ENCODE peak calls at places on chromosome X, in six cellular contexts. One of them, this sample, is unnamed.

GRCh38 chrX:50626432-50626831 is 155.8 kb upstream of the DGKK start:
- DNase-seq in body of pancreas: no peak
- DNase-seq in ovary: no peak
- DNase-seq in neural progenitor cell: no peak
- DNase-seq in colonic mucosa: no peak
- DNase-seq in H1: no peak
- DNase-seq in this sample: no peak

GRCh38 chrX:38212246-38212645 is 8.4 kb downstream of the SRPX start:
- DNase-seq in body of pancreas: no peak
- DNase-seq in ovary: no peak
- DNase-seq in neural progenitor cell: no peak
- DNase-seq in colonic mucosa: no peak
- DNase-seq in H1: no peak
- DNase-seq in this sample: no peak

GRCh38 chrX:116781926-116782325 is 319.1 kb upstream of the CT83 start:
- DNase-seq in body of pancreas: no peak
- DNase-seq in ovary: no peak
- DNase-seq in neural progenitor cell: no peak
- DNase-seq in colonic mucosa: no peak
- DNase-seq in H1: no peak
- DNase-seq in this sample: no peak

GRCh38 chrX:108420481-108420880 is 17.7 kb downstream of the COL4A6 start:
- DNase-seq in body of pancreas: no peak
- DNase-seq in ovary: no peak
- DNase-seq in neural progenitor cell: no peak
- DNase-seq in colonic mucosa: no peak
- DNase-seq in H1: no peak
- DNase-seq in this sample: no peak

GRCh38 chrX:141175786-141176185 is 1.1 kb downstream of the LDOC1 start:
- DNase-seq in body of pancreas: no peak
- DNase-seq in ovary: no peak
- DNase-seq in neural progenitor cell: no peak
- DNase-seq in colonic mucosa: no peak
- DNase-seq in H1: no peak
- DNase-seq in this sample: no peak

GRCh38 chrX:109959356-109959871 is 43.5 kb upstream of the TMEM164 start:
- DNase-seq in body of pancreas: no peak
- DNase-seq in ovary: no peak
- DNase-seq in neural progenitor cell: no peak
- DNase-seq in colonic mucosa: no peak
- DNase-seq in H1: no peak
- DNase-seq in this sample: no peak

GRCh38 chrX:30141966-30142365 is 73.4 kb upstream of the MAGEB2 start:
- DNase-seq in body of pancreas: no peak
- DNase-seq in ovary: no peak
- DNase-seq in neural progenitor cell: peak
- DNase-seq in colonic mucosa: no peak
- DNase-seq in H1: no peak
- DNase-seq in this sample: no peak

GRCh38 chrX:107861056-107861455 is 35.4 kb downstream of the MID2 start:
- DNase-seq in body of pancreas: no peak
- DNase-seq in ovary: no peak
- DNase-seq in neural progenitor cell: no peak
- DNase-seq in colonic mucosa: no peak
- DNase-seq in H1: no peak
- DNase-seq in this sample: no peak

GRCh38 chrX:70554081-70554480 is 109.4 kb downstream of the DLG3 start:
- DNase-seq in body of pancreas: no peak
- DNase-seq in ovary: no peak
- DNase-seq in neural progenitor cell: no peak
- DNase-seq in colonic mucosa: no peak
- DNase-seq in H1: no peak
- DNase-seq in this sample: peak

GRCh38 chrX:153773741-153774575 is 6.9 kb upstream of the SRPK3 start:
- DNase-seq in body of pancreas: peak
- DNase-seq in ovary: peak
- DNase-seq in neural progenitor cell: no peak
- DNase-seq in colonic mucosa: no peak
- DNase-seq in H1: no peak
- DNase-seq in this sample: no peak

GRCh38 chrX:129525162-129525561 is 1.9 kb upstream of the SMARCA1 start:
- DNase-seq in body of pancreas: no peak
- DNase-seq in ovary: no peak
- DNase-seq in neural progenitor cell: no peak
- DNase-seq in colonic mucosa: no peak
- DNase-seq in H1: no peak
- DNase-seq in this sample: no peak

GRCh38 chrX:115679460-115679859 is 118.5 kb downstream of the PLS3 start:
- DNase-seq in body of pancreas: no peak
- DNase-seq in ovary: no peak
- DNase-seq in neural progenitor cell: peak
- DNase-seq in colonic mucosa: no peak
- DNase-seq in H1: no peak
- DNase-seq in this sample: no peak

GRCh38 chrX:30533261-30533660 is 44.3 kb downstream of the TASL start:
- DNase-seq in body of pancreas: no peak
- DNase-seq in ovary: no peak
- DNase-seq in neural progenitor cell: no peak
- DNase-seq in colonic mucosa: no peak
- DNase-seq in H1: no peak
- DNase-seq in this sample: no peak

GRCh38 chrX:16771483-16772398 is 14.5 kb upstream of the TXLNG start:
- DNase-seq in body of pancreas: no peak
- DNase-seq in ovary: no peak
- DNase-seq in neural progenitor cell: peak
- DNase-seq in colonic mucosa: peak
- DNase-seq in H1: peak
- DNase-seq in this sample: peak

GRCh38 chrX:106042296-106042695 is 3.8 kb upstream of the SERPINA7 start:
- DNase-seq in body of pancreas: no peak
- DNase-seq in ovary: no peak
- DNase-seq in neural progenitor cell: no peak
- DNase-seq in colonic mucosa: peak
- DNase-seq in H1: no peak
- DNase-seq in this sample: no peak

GRCh38 chrX:101485212-101486064 is at the start of gene ARMCX4:
- DNase-seq in body of pancreas: peak
- DNase-seq in ovary: peak
- DNase-seq in neural progenitor cell: peak
- DNase-seq in colonic mucosa: no peak
- DNase-seq in H1: peak
- DNase-seq in this sample: no peak

GRCh38 chrX:29662759-29663503 is 552.4 kb upstream of the MAGEB2 start:
- DNase-seq in body of pancreas: no peak
- DNase-seq in ovary: no peak
- DNase-seq in neural progenitor cell: no peak
- DNase-seq in colonic mucosa: no peak
- DNase-seq in H1: no peak
- DNase-seq in this sample: peak

GRCh38 chrX:2708601-2709200 is 17.6 kb downstream of the CD99 start:
- DNase-seq in body of pancreas: no peak
- DNase-seq in ovary: no peak
- DNase-seq in neural progenitor cell: no peak
- DNase-seq in colonic mucosa: no peak
- DNase-seq in H1: no peak
- DNase-seq in this sample: no peak

GRCh38 chrX:120251471-120252011 is 929 bp downstream of the ZBTB33 start:
- DNase-seq in body of pancreas: peak
- DNase-seq in ovary: peak
- DNase-seq in neural progenitor cell: peak
- DNase-seq in colonic mucosa: peak
- DNase-seq in H1: no peak
- DNase-seq in this sample: no peak

GRCh38 chrX:72021975-72022374 is 109.7 kb downstream of the RTL5 start:
- DNase-seq in body of pancreas: no peak
- DNase-seq in ovary: no peak
- DNase-seq in neural progenitor cell: peak
- DNase-seq in colonic mucosa: no peak
- DNase-seq in H1: peak
- DNase-seq in this sample: no peak

GRCh38 chrX:16828126-16828908 is 41.8 kb downstream of the RBBP7 start:
- DNase-seq in body of pancreas: peak
- DNase-seq in ovary: peak
- DNase-seq in neural progenitor cell: no peak
- DNase-seq in colonic mucosa: no peak
- DNase-seq in H1: no peak
- DNase-seq in this sample: peak

GRCh38 chrX:121000589-121000988 is 15.0 kb upstream of the CT47A1 start:
- DNase-seq in body of pancreas: no peak
- DNase-seq in ovary: no peak
- DNase-seq in neural progenitor cell: peak
- DNase-seq in colonic mucosa: no peak
- DNase-seq in H1: no peak
- DNase-seq in this sample: no peak

GRCh38 chrX:16868920-16869319 is 1.2 kb downstream of the RBBP7 start:
- DNase-seq in body of pancreas: no peak
- DNase-seq in ovary: no peak
- DNase-seq in neural progenitor cell: no peak
- DNase-seq in colonic mucosa: no peak
- DNase-seq in H1: no peak
- DNase-seq in this sample: no peak

GRCh38 chrX:150226223-150226965 is 136.7 kb upstream of the MAMLD1 start:
- DNase-seq in body of pancreas: no peak
- DNase-seq in ovary: no peak
- DNase-seq in neural progenitor cell: no peak
- DNase-seq in colonic mucosa: peak
- DNase-seq in H1: no peak
- DNase-seq in this sample: no peak

GRCh38 chrX:153539171-153539978 is 21.9 kb downstream of the ATP2B3 start:
- DNase-seq in body of pancreas: peak
- DNase-seq in ovary: peak
- DNase-seq in neural progenitor cell: peak
- DNase-seq in colonic mucosa: peak
- DNase-seq in H1: peak
- DNase-seq in this sample: no peak

GRCh38 chrX:38845426-38845825 is 44.2 kb downstream of the MID1IP1 start:
- DNase-seq in body of pancreas: no peak
- DNase-seq in ovary: no peak
- DNase-seq in neural progenitor cell: no peak
- DNase-seq in colonic mucosa: no peak
- DNase-seq in H1: no peak
- DNase-seq in this sample: no peak

GRCh38 chrX:15073313-15073712 is 196.6 kb downstream of the ASB9 start:
- DNase-seq in body of pancreas: no peak
- DNase-seq in ovary: no peak
- DNase-seq in neural progenitor cell: no peak
- DNase-seq in colonic mucosa: no peak
- DNase-seq in H1: no peak
- DNase-seq in this sample: no peak

DNA sequence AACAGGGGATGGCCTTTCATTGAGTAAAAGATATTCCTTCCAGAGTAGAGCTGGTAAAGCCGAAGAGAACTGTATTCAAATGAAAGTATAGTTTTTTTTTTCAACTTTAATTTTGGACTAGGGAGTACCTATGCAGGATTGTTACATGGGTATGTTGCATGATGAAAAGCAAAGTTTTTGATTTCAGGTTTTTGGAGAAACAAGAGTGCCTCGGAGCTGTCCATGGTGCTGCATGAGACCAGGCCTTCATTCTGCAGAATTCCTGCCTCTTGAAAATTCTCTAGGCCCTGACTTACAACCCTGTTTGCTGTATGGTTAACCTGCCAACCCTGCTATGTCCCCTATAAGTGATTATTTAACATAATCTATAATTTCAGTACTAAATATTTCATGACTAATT is 1065.7 kb upstream of the FTHL17 start:
- DNase-seq in body of pancreas: no peak
- DNase-seq in ovary: no peak
- DNase-seq in neural progenitor cell: peak
- DNase-seq in colonic mucosa: peak
- DNase-seq in H1: peak
- DNase-seq in this sample: no peak
- H3K4me3 ChIP-seq in body of pancreas: no peak
- H3K4me3 ChIP-seq in ovary: no peak
- H3K4me3 ChIP-seq in neural progenitor cell: no peak
- H3K4me3 ChIP-seq in colonic mucosa: no peak
- H3K4me3 ChIP-seq in H1: no peak
- H3K4me3 ChIP-seq in this sample: no peak

DNA sequence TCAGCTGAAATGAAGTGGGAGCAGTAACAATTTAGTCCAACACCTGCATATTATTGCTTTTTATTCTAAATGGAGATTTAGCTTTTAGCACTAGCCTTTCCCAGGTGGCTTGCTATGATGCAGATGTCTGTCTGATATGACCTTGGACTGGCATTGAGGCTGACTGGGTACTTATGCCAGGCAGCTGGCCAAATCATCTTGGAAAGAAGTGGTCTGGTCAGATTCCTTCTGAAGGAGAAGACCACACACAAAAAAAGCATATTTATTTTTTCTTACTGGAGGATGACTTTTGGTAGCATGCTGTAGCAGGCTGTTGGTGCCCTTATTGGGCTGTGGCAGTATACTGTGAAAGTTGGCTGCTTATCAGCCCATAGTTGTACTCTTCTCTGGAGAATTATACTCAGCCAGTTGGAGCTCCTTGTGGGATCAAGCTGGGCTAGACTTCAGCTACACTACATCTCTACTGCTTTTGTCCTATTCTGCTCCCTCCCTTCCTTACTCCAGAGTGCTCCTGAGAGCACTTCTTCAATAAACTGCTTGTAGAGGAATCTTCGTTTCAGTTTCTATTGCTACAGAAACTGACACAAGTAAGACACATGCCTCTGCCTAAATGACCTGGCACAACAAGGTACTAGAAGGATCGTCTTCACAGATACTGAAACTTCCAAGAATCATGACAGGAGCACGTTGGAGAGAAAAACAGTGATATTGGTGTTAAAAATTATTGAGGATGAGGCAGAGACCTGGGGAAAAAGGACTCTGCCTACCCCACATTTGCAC is 196.8 kb upstream of the RPS6KA3 start:
- DNase-seq in body of pancreas: no peak
- DNase-seq in ovary: no peak
- DNase-seq in neural progenitor cell: no peak
- DNase-seq in colonic mucosa: no peak
- DNase-seq in H1: no peak
- DNase-seq in this sample: no peak
- TF ChIP-seq CTCF in body of pancreas: no peak
- TF ChIP-seq CTCF in ovary: no peak
- TF ChIP-seq CTCF in neural progenitor cell: no peak
- TF ChIP-seq CTCF in colonic mucosa: no peak
- TF ChIP-seq CTCF in H1: no peak
- TF ChIP-seq CTCF in this sample: no peak

GRCh38 chrX:131821945-131822622 is 201.0 kb upstream of the STK26 start:
- DNase-seq in body of pancreas: no peak
- DNase-seq in ovary: peak
- DNase-seq in neural progenitor cell: no peak
- DNase-seq in colonic mucosa: peak
- DNase-seq in H1: no peak
- DNase-seq in this sample: no peak
- H3K4me3 ChIP-seq in body of pancreas: no peak
- H3K4me3 ChIP-seq in ovary: peak
- H3K4me3 ChIP-seq in neural progenitor cell: no peak
- H3K4me3 ChIP-seq in colonic mucosa: peak
- H3K4me3 ChIP-seq in H1: no peak
- H3K4me3 ChIP-seq in this sample: peak

GRCh38 chrX:77953708-77954107 is 15.7 kb downstream of the PGAM4 start:
- DNase-seq in body of pancreas: no peak
- DNase-seq in ovary: no peak
- DNase-seq in neural progenitor cell: no peak
- DNase-seq in colonic mucosa: no peak
- DNase-seq in H1: no peak
- DNase-seq in this sample: peak
- TF ChIP-seq CTCF in body of pancreas: no peak
- TF ChIP-seq CTCF in ovary: no peak
- TF ChIP-seq CTCF in neural progenitor cell: no peak
- TF ChIP-seq CTCF in colonic mucosa: no peak
- TF ChIP-seq CTCF in H1: no peak
- TF ChIP-seq CTCF in this sample: no peak